ENCODE peak calls at places on chromosomes 3 and 15, in seven cellular contexts. One of them, this sample, is unnamed.
A peak's percentile ranks its signal among the peaks of the same experiment; 100 is the strongest.

GRCh38 chr15:78681306-78682012 is 40.4 kb upstream of the CHRNB4 start:
- DNase-seq in A549: no peak
- DNase-seq in HCT116: no peak
- DNase-seq in adrenal gland: no peak
- DNase-seq in uterus: no peak
- DNase-seq in tibial artery: no peak
- DNase-seq in hepatocyte: no peak
- DNase-seq in this sample: no peak

GRCh38 chr3:153752405-153753027 is 368.7 kb upstream of the ARHGEF26 start:
- DNase-seq in A549: no peak
- DNase-seq in HCT116: no peak
- DNase-seq in adrenal gland: no peak
- DNase-seq in uterus: no peak
- DNase-seq in tibial artery: no peak
- DNase-seq in hepatocyte: no peak
- DNase-seq in this sample: no peak

GRCh38 chr3:52854013-52854412 is 19.2 kb upstream of the MUSTN1 start:
- DNase-seq in A549: no peak
- DNase-seq in HCT116: no peak
- DNase-seq in adrenal gland: no peak
- DNase-seq in uterus: no peak
- DNase-seq in tibial artery: no peak
- DNase-seq in hepatocyte: no peak
- DNase-seq in this sample: no peak

GRCh38 chr15:79105141-79105540 is 14.6 kb upstream of the RASGRF1 start:
- DNase-seq in A549: no peak
- DNase-seq in HCT116: no peak
- DNase-seq in adrenal gland: peak; percentile 3
- DNase-seq in uterus: no peak
- DNase-seq in tibial artery: no peak
- DNase-seq in hepatocyte: no peak
- DNase-seq in this sample: no peak

GRCh38 chr3:196138464-196138863 is 56.6 kb upstream of the TFRC start:
- DNase-seq in A549: no peak
- DNase-seq in HCT116: no peak
- DNase-seq in adrenal gland: no peak
- DNase-seq in uterus: peak; percentile 30
- DNase-seq in tibial artery: no peak
- DNase-seq in hepatocyte: no peak
- DNase-seq in this sample: no peak

GRCh38 chr3:21020681-21021080 is 730.3 kb downstream of the ZNF385D start:
- DNase-seq in A549: no peak
- DNase-seq in HCT116: no peak
- DNase-seq in adrenal gland: no peak
- DNase-seq in uterus: no peak
- DNase-seq in tibial artery: no peak
- DNase-seq in hepatocyte: no peak
- DNase-seq in this sample: no peak

GRCh38 chr3:65914032-65914739 is 124.5 kb downstream of the MAGI1 start:
- DNase-seq in A549: no peak
- DNase-seq in HCT116: no peak
- DNase-seq in adrenal gland: no peak
- DNase-seq in uterus: no peak
- DNase-seq in tibial artery: no peak
- DNase-seq in hepatocyte: no peak
- DNase-seq in this sample: no peak

GRCh38 chr15:66742286-66742685 is 40.2 kb downstream of the SMAD6 start:
- DNase-seq in A549: no peak
- DNase-seq in HCT116: no peak
- DNase-seq in adrenal gland: no peak
- DNase-seq in uterus: no peak
- DNase-seq in tibial artery: no peak
- DNase-seq in hepatocyte: no peak
- DNase-seq in this sample: no peak

GRCh38 chr15:66570842-66571241 is 5.0 kb upstream of the LCTL start:
- DNase-seq in A549: no peak
- DNase-seq in HCT116: no peak
- DNase-seq in adrenal gland: no peak
- DNase-seq in uterus: no peak
- DNase-seq in tibial artery: no peak
- DNase-seq in hepatocyte: no peak
- DNase-seq in this sample: no peak

GRCh38 chr3:124137264-124137663 is 145.3 kb upstream of the ROPN1 start:
- DNase-seq in A549: no peak
- DNase-seq in HCT116: no peak
- DNase-seq in adrenal gland: no peak
- DNase-seq in uterus: no peak
- DNase-seq in tibial artery: no peak
- DNase-seq in hepatocyte: no peak
- DNase-seq in this sample: no peak

GRCh38 chr3:101940521-101940992 is 91.2 kb downstream of the NFKBIZ start:
- DNase-seq in A549: peak; percentile 24
- DNase-seq in HCT116: no peak
- DNase-seq in adrenal gland: no peak
- DNase-seq in uterus: peak; percentile 43
- DNase-seq in tibial artery: peak; percentile 53
- DNase-seq in hepatocyte: peak; percentile 66
- DNase-seq in this sample: no peak

GRCh38 chr15:77030928-77031375 is 36.0 kb downstream of the PSTPIP1 start:
- DNase-seq in A549: no peak
- DNase-seq in HCT116: no peak
- DNase-seq in adrenal gland: peak; percentile 15
- DNase-seq in uterus: peak; percentile 12
- DNase-seq in tibial artery: no peak
- DNase-seq in hepatocyte: no peak
- DNase-seq in this sample: peak; percentile 44

GRCh38 chr15:75731248-75732100 is 18.8 kb upstream of the CSPG4 start:
- DNase-seq in A549: no peak
- DNase-seq in HCT116: no peak
- DNase-seq in adrenal gland: peak; percentile 34
- DNase-seq in uterus: peak; percentile 73
- DNase-seq in tibial artery: peak; percentile 31
- DNase-seq in hepatocyte: peak; percentile 58
- DNase-seq in this sample: no peak

GRCh38 chr15:43648649-43649429 is at the start of gene CATSPER2:
- DNase-seq in A549: no peak
- DNase-seq in HCT116: no peak
- DNase-seq in adrenal gland: no peak
- DNase-seq in uterus: no peak
- DNase-seq in tibial artery: no peak
- DNase-seq in hepatocyte: no peak
- DNase-seq in this sample: no peak

GRCh38 chr15:61380270-61380669 is 151.2 kb upstream of the RORA start:
- DNase-seq in A549: no peak
- DNase-seq in HCT116: no peak
- DNase-seq in adrenal gland: no peak
- DNase-seq in uterus: no peak
- DNase-seq in tibial artery: no peak
- DNase-seq in hepatocyte: no peak
- DNase-seq in this sample: no peak

GRCh38 chr3:48013288-48013980 is 2.8 kb downstream of the MAP4 start:
- DNase-seq in A549: peak; percentile 18
- DNase-seq in HCT116: peak; percentile 38
- DNase-seq in adrenal gland: no peak
- DNase-seq in uterus: no peak
- DNase-seq in tibial artery: peak; percentile 31
- DNase-seq in hepatocyte: peak; percentile 63
- DNase-seq in this sample: no peak

GRCh38 chr3:4813855-4814254 is 165.4 kb upstream of the BHLHE40 start:
- DNase-seq in A549: no peak
- DNase-seq in HCT116: no peak
- DNase-seq in adrenal gland: no peak
- DNase-seq in uterus: no peak
- DNase-seq in tibial artery: no peak
- DNase-seq in hepatocyte: no peak
- DNase-seq in this sample: no peak

GRCh38 chr3:839981-840380 is 252.8 kb upstream of the CNTN6 start:
- DNase-seq in A549: no peak
- DNase-seq in HCT116: no peak
- DNase-seq in adrenal gland: no peak
- DNase-seq in uterus: no peak
- DNase-seq in tibial artery: no peak
- DNase-seq in hepatocyte: no peak
- DNase-seq in this sample: no peak

GRCh38 chr15:42107483-42107882 is 13.1 kb upstream of the PLA2G4D start:
- DNase-seq in A549: no peak
- DNase-seq in HCT116: no peak
- DNase-seq in adrenal gland: no peak
- DNase-seq in uterus: no peak
- DNase-seq in tibial artery: no peak
- DNase-seq in hepatocyte: no peak
- DNase-seq in this sample: no peak

GRCh38 chr3:179840985-179841384 is 188.1 kb downstream of the USP13 start:
- DNase-seq in A549: peak; percentile 12
- DNase-seq in HCT116: no peak
- DNase-seq in adrenal gland: no peak
- DNase-seq in uterus: no peak
- DNase-seq in tibial artery: no peak
- DNase-seq in hepatocyte: peak; percentile 17
- DNase-seq in this sample: no peak

GRCh38 chr15:51265037-51265555 is 73.3 kb downstream of the CYP19A1 start:
- DNase-seq in A549: no peak
- DNase-seq in HCT116: no peak
- DNase-seq in adrenal gland: no peak
- DNase-seq in uterus: no peak
- DNase-seq in tibial artery: no peak
- DNase-seq in hepatocyte: no peak
- DNase-seq in this sample: no peak

GRCh38 chr3:31772155-31772761 is 208.8 kb downstream of the OSBPL10 start:
- DNase-seq in A549: no peak
- DNase-seq in HCT116: no peak
- DNase-seq in adrenal gland: no peak
- DNase-seq in uterus: no peak
- DNase-seq in tibial artery: no peak
- DNase-seq in hepatocyte: no peak
- DNase-seq in this sample: no peak

GRCh38 chr15:40437754-40438687 is 2.7 kb upstream of the BAHD1 start:
- DNase-seq in A549: no peak
- DNase-seq in HCT116: no peak
- DNase-seq in adrenal gland: no peak
- DNase-seq in uterus: no peak
- DNase-seq in tibial artery: no peak
- DNase-seq in hepatocyte: no peak
- DNase-seq in this sample: no peak

GRCh38 chr15:40440300-40441011 is at the start of gene BAHD1:
- DNase-seq in A549: peak; percentile 89
- DNase-seq in HCT116: peak; percentile 77
- DNase-seq in adrenal gland: peak; percentile 99
- DNase-seq in uterus: peak; percentile 97
- DNase-seq in tibial artery: peak; percentile 95
- DNase-seq in hepatocyte: peak; percentile 98
- DNase-seq in this sample: peak; percentile 97

GRCh38 chr15:40436892-40437753 is 3.6 kb upstream of the BAHD1 start:
- DNase-seq in A549: no peak
- DNase-seq in HCT116: no peak
- DNase-seq in adrenal gland: no peak
- DNase-seq in uterus: no peak
- DNase-seq in tibial artery: no peak
- DNase-seq in hepatocyte: no peak
- DNase-seq in this sample: no peak

GRCh38 chr15:40439461-40440299 is 1.1 kb upstream of the BAHD1 start:
- DNase-seq in A549: peak; percentile 18
- DNase-seq in HCT116: no peak
- DNase-seq in adrenal gland: peak; percentile 71
- DNase-seq in uterus: peak; percentile 48
- DNase-seq in tibial artery: peak; percentile 42
- DNase-seq in hepatocyte: peak; percentile 72
- DNase-seq in this sample: no peak

GRCh38 chr15:40438712-40439111 is 2.0 kb upstream of the BAHD1 start:
- DNase-seq in A549: no peak
- DNase-seq in HCT116: no peak
- DNase-seq in adrenal gland: peak; percentile 43
- DNase-seq in uterus: no peak
- DNase-seq in tibial artery: no peak
- DNase-seq in hepatocyte: no peak
- DNase-seq in this sample: no peak
- H3K4me1 ChIP-seq in A549: peaks cover 22% of the 10 kb centered on the region
- H3K4me1 ChIP-seq in HCT116: peaks cover 26% of the 10 kb centered on the region
- H3K4me1 ChIP-seq in adrenal gland: peaks cover 38% of the 10 kb centered on the region
- H3K4me1 ChIP-seq in uterus: peaks cover 11% of the 10 kb centered on the region
- H3K4me1 ChIP-seq in tibial artery: peaks cover 47% of the 10 kb centered on the region
- H3K4me1 ChIP-seq in hepatocyte: peaks cover 49% of the 10 kb centered on the region
- H3K4me1 ChIP-seq in this sample: peaks cover 60% of the 10 kb centered on the region

GRCh38 chr3:136078421-136079364 is 113.2 kb downstream of the PPP2R3A start:
- DNase-seq in A549: peak; percentile 22
- DNase-seq in HCT116: no peak
- DNase-seq in adrenal gland: no peak
- DNase-seq in uterus: no peak
- DNase-seq in tibial artery: no peak
- DNase-seq in hepatocyte: peak; percentile 35
- DNase-seq in this sample: no peak
- TF ChIP-seq CTCF in A549: peak; percentile 68
- TF ChIP-seq CTCF in HCT116: peak; percentile 65
- TF ChIP-seq CTCF in adrenal gland: peak; percentile 61
- TF ChIP-seq CTCF in uterus: peak; percentile 51
- TF ChIP-seq CTCF in tibial artery: peak; percentile 51
- TF ChIP-seq CTCF in hepatocyte: peak; percentile 75
- TF ChIP-seq CTCF in this sample: peak; percentile 44

GRCh38 chr3:194869482-194870169 is 183.9 kb downstream of the FAM43A start:
- DNase-seq in A549: peak; percentile 50
- DNase-seq in HCT116: peak; percentile 69
- DNase-seq in adrenal gland: no peak
- DNase-seq in uterus: no peak
- DNase-seq in tibial artery: no peak
- DNase-seq in hepatocyte: no peak
- DNase-seq in this sample: no peak

GRCh38 chr3:194867270-194867983 is 181.7 kb downstream of the FAM43A start:
- DNase-seq in A549: peak; percentile 7
- DNase-seq in HCT116: no peak
- DNase-seq in adrenal gland: peak; percentile 33
- DNase-seq in uterus: no peak
- DNase-seq in tibial artery: peak; percentile 45
- DNase-seq in hepatocyte: peak; percentile 50
- DNase-seq in this sample: no peak

GRCh38 chr3:194868831-194869230 is 183.1 kb downstream of the FAM43A start:
- DNase-seq in A549: no peak
- DNase-seq in HCT116: no peak
- DNase-seq in adrenal gland: no peak
- DNase-seq in uterus: no peak
- DNase-seq in tibial artery: no peak
- DNase-seq in hepatocyte: no peak
- DNase-seq in this sample: no peak

GRCh38 chr3:194865081-194865480 is 179.4 kb downstream of the FAM43A start:
- DNase-seq in A549: no peak
- DNase-seq in HCT116: no peak
- DNase-seq in adrenal gland: no peak
- DNase-seq in uterus: no peak
- DNase-seq in tibial artery: no peak
- DNase-seq in hepatocyte: no peak
- DNase-seq in this sample: no peak

GRCh38 chr3:194865595-194865994 is 179.9 kb downstream of the FAM43A start:
- DNase-seq in A549: no peak
- DNase-seq in HCT116: no peak
- DNase-seq in adrenal gland: no peak
- DNase-seq in uterus: no peak
- DNase-seq in tibial artery: no peak
- DNase-seq in hepatocyte: no peak
- DNase-seq in this sample: no peak
- H3K27ac ChIP-seq in A549: no peak overlapping the region
- H3K27ac ChIP-seq in HCT116: no peak overlapping the region
- H3K27ac ChIP-seq in adrenal gland: no peak overlapping the region
- H3K27ac ChIP-seq in uterus: no peak overlapping the region
- H3K27ac ChIP-seq in tibial artery: no peak overlapping the region
- H3K27ac ChIP-seq in hepatocyte: no peak overlapping the region
- H3K27ac ChIP-seq in this sample: no peak overlapping the region

GRCh38 chr3:32862247-32863013 is 44.6 kb downstream of the TRIM71 start:
- DNase-seq in A549: no peak
- DNase-seq in HCT116: no peak
- DNase-seq in adrenal gland: no peak
- DNase-seq in uterus: no peak
- DNase-seq in tibial artery: no peak
- DNase-seq in hepatocyte: no peak
- DNase-seq in this sample: no peak
- H3K4me1 ChIP-seq in A549: no peaks in the 10 kb centered on the region
- H3K4me1 ChIP-seq in HCT116: no peaks in the 10 kb centered on the region
- H3K4me1 ChIP-seq in adrenal gland: no peaks in the 10 kb centered on the region
- H3K4me1 ChIP-seq in uterus: no peaks in the 10 kb centered on the region
- H3K4me1 ChIP-seq in tibial artery: no peaks in the 10 kb centered on the region
- H3K4me1 ChIP-seq in hepatocyte: peaks cover 3% of the 10 kb centered on the region
- H3K4me1 ChIP-seq in this sample: peaks cover 3% of the 10 kb centered on the region

This sample was measured in suprapubic skin.